ENCODE peak calls at places on chromosome 17, in seven cellular contexts. One of them, this sample, is unnamed.
A peak's percentile ranks its signal among the peaks of the same experiment; 100 is the strongest.

GRCh38 chr17:18959071-18959844 is 7.3 kb downstream of the SLC5A10 start:
- DNase-seq in foreskin fibroblast: no peak
- DNase-seq in dorsolateral prefrontal cortex: no peak
- DNase-seq in PC-9: no peak
- DNase-seq in esophagus squamous epithelium: no peak
- DNase-seq in tibial nerve: no peak
- DNase-seq in astrocyte of the cerebellum: no peak
- DNase-seq in this sample: no peak

GRCh38 chr17:65294184-65294719 is 157.1 kb downstream of the RGS9 start:
- DNase-seq in foreskin fibroblast: peak; percentile 47
- DNase-seq in dorsolateral prefrontal cortex: peak; percentile 77
- DNase-seq in PC-9: peak; percentile 32
- DNase-seq in esophagus squamous epithelium: no peak
- DNase-seq in tibial nerve: no peak
- DNase-seq in astrocyte of the cerebellum: peak; percentile 60
- DNase-seq in this sample: peak; percentile 76

GRCh38 chr17:17694229-17695081 is 13.2 kb downstream of the RAI1 start:
- DNase-seq in foreskin fibroblast: peak; percentile 67
- DNase-seq in dorsolateral prefrontal cortex: peak; percentile 88
- DNase-seq in PC-9: peak; percentile 76
- DNase-seq in esophagus squamous epithelium: no peak
- DNase-seq in tibial nerve: peak; percentile 52
- DNase-seq in astrocyte of the cerebellum: no peak
- DNase-seq in this sample: peak; percentile 90

GRCh38 chr17:36608794-36609497 is 7.6 kb downstream of the MRM1 start:
- DNase-seq in foreskin fibroblast: peak; percentile 74
- DNase-seq in dorsolateral prefrontal cortex: peak; percentile 72
- DNase-seq in PC-9: no peak
- DNase-seq in esophagus squamous epithelium: no peak
- DNase-seq in tibial nerve: no peak
- DNase-seq in astrocyte of the cerebellum: peak; percentile 41
- DNase-seq in this sample: no peak

GRCh38 chr17:45980855-45981254 is 18.2 kb upstream of the STH start:
- DNase-seq in foreskin fibroblast: no peak
- DNase-seq in dorsolateral prefrontal cortex: no peak
- DNase-seq in PC-9: no peak
- DNase-seq in esophagus squamous epithelium: no peak
- DNase-seq in tibial nerve: no peak
- DNase-seq in astrocyte of the cerebellum: no peak
- DNase-seq in this sample: no peak

GRCh38 chr17:34254651-34255380 is at the start of gene CCL2:
- DNase-seq in foreskin fibroblast: peak; percentile 62
- DNase-seq in dorsolateral prefrontal cortex: no peak
- DNase-seq in PC-9: peak; percentile 1
- DNase-seq in esophagus squamous epithelium: no peak
- DNase-seq in tibial nerve: peak; percentile 65
- DNase-seq in astrocyte of the cerebellum: no peak
- DNase-seq in this sample: peak; percentile 92

GRCh38 chr17:41664587-41665565 is 23.8 kb upstream of the EIF1 start:
- DNase-seq in foreskin fibroblast: no peak
- DNase-seq in dorsolateral prefrontal cortex: no peak
- DNase-seq in PC-9: no peak
- DNase-seq in esophagus squamous epithelium: no peak
- DNase-seq in tibial nerve: no peak
- DNase-seq in astrocyte of the cerebellum: no peak
- DNase-seq in this sample: no peak

GRCh38 chr17:72592242-72592966 is 471.6 kb downstream of the SOX9 start:
- DNase-seq in foreskin fibroblast: peak; percentile 84
- DNase-seq in dorsolateral prefrontal cortex: peak; percentile 86
- DNase-seq in PC-9: peak; percentile 86
- DNase-seq in esophagus squamous epithelium: no peak
- DNase-seq in tibial nerve: peak; percentile 43
- DNase-seq in astrocyte of the cerebellum: no peak
- DNase-seq in this sample: no peak

GRCh38 chr17:8846768-8847211 is 20.7 kb downstream of the PIK3R6 start:
- DNase-seq in foreskin fibroblast: peak; percentile 2
- DNase-seq in dorsolateral prefrontal cortex: no peak
- DNase-seq in PC-9: no peak
- DNase-seq in esophagus squamous epithelium: no peak
- DNase-seq in tibial nerve: no peak
- DNase-seq in astrocyte of the cerebellum: no peak
- DNase-seq in this sample: peak; percentile 4

GRCh38 chr17:56937688-56938087 is 23.2 kb downstream of the COIL start:
- DNase-seq in foreskin fibroblast: no peak
- DNase-seq in dorsolateral prefrontal cortex: no peak
- DNase-seq in PC-9: no peak
- DNase-seq in esophagus squamous epithelium: no peak
- DNase-seq in tibial nerve: no peak
- DNase-seq in astrocyte of the cerebellum: no peak
- DNase-seq in this sample: no peak

GRCh38 chr17:28112199-28112995 is 69.9 kb downstream of the NLK start:
- DNase-seq in foreskin fibroblast: peak; percentile 47
- DNase-seq in dorsolateral prefrontal cortex: no peak
- DNase-seq in PC-9: no peak
- DNase-seq in esophagus squamous epithelium: no peak
- DNase-seq in tibial nerve: no peak
- DNase-seq in astrocyte of the cerebellum: no peak
- DNase-seq in this sample: no peak

GRCh38 chr17:8832711-8833352 is 33.7 kb upstream of the MFSD6L start:
- DNase-seq in foreskin fibroblast: no peak
- DNase-seq in dorsolateral prefrontal cortex: no peak
- DNase-seq in PC-9: peak; percentile 14
- DNase-seq in esophagus squamous epithelium: no peak
- DNase-seq in tibial nerve: no peak
- DNase-seq in astrocyte of the cerebellum: no peak
- DNase-seq in this sample: no peak

GRCh38 chr17:50359005-50359699 is 13.2 kb downstream of the XYLT2 start:
- DNase-seq in foreskin fibroblast: no peak
- DNase-seq in dorsolateral prefrontal cortex: no peak
- DNase-seq in PC-9: no peak
- DNase-seq in esophagus squamous epithelium: no peak
- DNase-seq in tibial nerve: no peak
- DNase-seq in astrocyte of the cerebellum: no peak
- DNase-seq in this sample: peak; percentile 63

GRCh38 chr17:50918933-50919296 is 52.8 kb upstream of the TOB1 start:
- DNase-seq in foreskin fibroblast: no peak
- DNase-seq in dorsolateral prefrontal cortex: no peak
- DNase-seq in PC-9: no peak
- DNase-seq in esophagus squamous epithelium: no peak
- DNase-seq in tibial nerve: no peak
- DNase-seq in astrocyte of the cerebellum: no peak
- DNase-seq in this sample: no peak

GRCh38 chr17:72915631-72916081 is 176.8 kb downstream of the SLC39A11 start:
- DNase-seq in foreskin fibroblast: no peak
- DNase-seq in dorsolateral prefrontal cortex: peak; percentile 58
- DNase-seq in PC-9: no peak
- DNase-seq in esophagus squamous epithelium: no peak
- DNase-seq in tibial nerve: no peak
- DNase-seq in astrocyte of the cerebellum: no peak
- DNase-seq in this sample: no peak

GRCh38 chr17:41678907-41679739 is 9.6 kb upstream of the EIF1 start:
- DNase-seq in foreskin fibroblast: peak; percentile 40
- DNase-seq in dorsolateral prefrontal cortex: no peak
- DNase-seq in PC-9: peak; percentile 67
- DNase-seq in esophagus squamous epithelium: no peak
- DNase-seq in tibial nerve: no peak
- DNase-seq in astrocyte of the cerebellum: no peak
- DNase-seq in this sample: peak; percentile 48

GRCh38 chr17:47205419-47205963 is 3.7 kb upstream of the MYL4 start:
- DNase-seq in foreskin fibroblast: peak; percentile 39
- DNase-seq in dorsolateral prefrontal cortex: no peak
- DNase-seq in PC-9: peak; percentile 90
- DNase-seq in esophagus squamous epithelium: no peak
- DNase-seq in tibial nerve: peak; percentile 48
- DNase-seq in astrocyte of the cerebellum: peak; percentile 69
- DNase-seq in this sample: peak; percentile 70

GRCh38 chr17:1898332-1898731 is 68.5 kb downstream of the RPA1 start:
- DNase-seq in foreskin fibroblast: no peak
- DNase-seq in dorsolateral prefrontal cortex: no peak
- DNase-seq in PC-9: no peak
- DNase-seq in esophagus squamous epithelium: no peak
- DNase-seq in tibial nerve: no peak
- DNase-seq in astrocyte of the cerebellum: no peak
- DNase-seq in this sample: no peak

GRCh38 chr17:49197346-49197998 is 12.9 kb downstream of the GNGT2 start:
- DNase-seq in foreskin fibroblast: no peak
- DNase-seq in dorsolateral prefrontal cortex: no peak
- DNase-seq in PC-9: peak; percentile 12
- DNase-seq in esophagus squamous epithelium: no peak
- DNase-seq in tibial nerve: no peak
- DNase-seq in astrocyte of the cerebellum: no peak
- DNase-seq in this sample: no peak

GRCh38 chr17:79811888-79812205 is 15.0 kb upstream of the CBX8 start:
- DNase-seq in foreskin fibroblast: no peak
- DNase-seq in dorsolateral prefrontal cortex: no peak
- DNase-seq in PC-9: no peak
- DNase-seq in esophagus squamous epithelium: no peak
- DNase-seq in tibial nerve: no peak
- DNase-seq in astrocyte of the cerebellum: no peak
- DNase-seq in this sample: no peak

GRCh38 chr17:79809530-79810137 is 12.8 kb upstream of the CBX8 start:
- DNase-seq in foreskin fibroblast: no peak
- DNase-seq in dorsolateral prefrontal cortex: no peak
- DNase-seq in PC-9: no peak
- DNase-seq in esophagus squamous epithelium: no peak
- DNase-seq in tibial nerve: no peak
- DNase-seq in astrocyte of the cerebellum: no peak
- DNase-seq in this sample: peak; percentile 66

GRCh38 chr17:79810138-79811027 is 13.5 kb upstream of the CBX8 start:
- DNase-seq in foreskin fibroblast: peak; percentile 71
- DNase-seq in dorsolateral prefrontal cortex: peak; percentile 78
- DNase-seq in PC-9: peak; percentile 76
- DNase-seq in esophagus squamous epithelium: no peak
- DNase-seq in tibial nerve: no peak
- DNase-seq in astrocyte of the cerebellum: no peak
- DNase-seq in this sample: peak; percentile 82

GRCh38 chr17:79812206-79812968 is 15.5 kb upstream of the CBX8 start:
- DNase-seq in foreskin fibroblast: no peak
- DNase-seq in dorsolateral prefrontal cortex: no peak
- DNase-seq in PC-9: no peak
- DNase-seq in esophagus squamous epithelium: no peak
- DNase-seq in tibial nerve: no peak
- DNase-seq in astrocyte of the cerebellum: no peak
- DNase-seq in this sample: no peak

DNA sequence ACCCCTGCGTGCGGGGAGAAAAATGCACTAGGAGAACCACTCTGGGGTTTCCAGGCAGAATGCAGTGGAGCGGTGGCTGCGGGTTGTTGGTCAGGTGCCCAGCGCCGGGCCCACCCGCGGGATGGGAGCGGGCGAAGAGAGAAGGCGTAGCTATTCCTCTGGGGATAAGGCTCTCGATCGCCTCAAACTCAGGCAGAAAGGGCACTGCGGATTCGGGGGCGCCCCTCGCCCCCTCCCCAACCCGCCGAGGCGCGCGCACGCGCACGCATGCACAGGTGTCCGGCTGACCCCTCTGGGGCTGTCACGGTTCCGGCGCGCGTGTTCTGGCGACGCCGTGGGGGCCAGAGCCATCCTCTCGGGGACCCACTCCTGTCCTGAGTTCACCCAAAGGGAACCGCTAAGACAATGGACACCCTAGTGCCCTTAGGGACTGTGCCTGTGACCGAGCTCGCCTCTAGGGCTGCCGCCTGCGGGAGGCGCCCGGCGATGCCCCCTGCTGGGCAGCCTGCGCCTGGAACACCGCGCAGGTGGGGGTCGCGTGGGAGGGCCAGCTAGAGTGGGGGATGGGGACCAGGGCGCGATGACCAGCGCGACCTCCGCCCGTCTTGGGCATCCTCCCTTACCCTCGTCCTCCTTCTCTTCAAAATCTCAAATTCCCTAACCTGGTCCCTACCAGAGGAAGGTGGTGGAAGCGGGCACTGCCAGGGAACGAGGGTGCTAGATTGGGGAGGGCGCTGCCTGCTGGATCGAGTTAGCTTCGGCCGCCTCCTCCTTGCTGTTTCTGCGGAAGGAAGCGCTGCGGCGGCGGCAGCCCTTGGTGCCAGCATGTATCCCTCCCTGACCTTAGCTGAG is 14.4 kb upstream of the CBX8 start:
- DNase-seq in foreskin fibroblast: no peak
- DNase-seq in dorsolateral prefrontal cortex: peak; percentile 68
- DNase-seq in PC-9: no peak
- DNase-seq in esophagus squamous epithelium: no peak
- DNase-seq in tibial nerve: no peak
- DNase-seq in astrocyte of the cerebellum: no peak
- DNase-seq in this sample: peak; percentile 68
- TF ChIP-seq CTCF in foreskin fibroblast: peak; percentile 45
- TF ChIP-seq CTCF in dorsolateral prefrontal cortex: peak; percentile 67
- TF ChIP-seq CTCF in PC-9: peak; percentile 67
- TF ChIP-seq CTCF in esophagus squamous epithelium: no peak
- TF ChIP-seq CTCF in tibial nerve: peak; percentile 29
- TF ChIP-seq CTCF in astrocyte of the cerebellum: peak; percentile 26
- TF ChIP-seq CTCF in this sample: peak; percentile 29

GRCh38 chr17:62913971-62914370 is 52.1 kb upstream of the TANC2 start:
- DNase-seq in foreskin fibroblast: no peak
- DNase-seq in dorsolateral prefrontal cortex: no peak
- DNase-seq in PC-9: no peak
- DNase-seq in esophagus squamous epithelium: no peak
- DNase-seq in tibial nerve: no peak
- DNase-seq in astrocyte of the cerebellum: no peak
- DNase-seq in this sample: no peak
- H3K4me3 ChIP-seq in foreskin fibroblast: no peak overlapping the region
- H3K4me3 ChIP-seq in dorsolateral prefrontal cortex: no peak overlapping the region
- H3K4me3 ChIP-seq in PC-9: no peak overlapping the region
- H3K4me3 ChIP-seq in esophagus squamous epithelium: no peak overlapping the region
- H3K4me3 ChIP-seq in tibial nerve: no peak overlapping the region
- H3K4me3 ChIP-seq in astrocyte of the cerebellum: no peak overlapping the region
- H3K4me3 ChIP-seq in this sample: no peak overlapping the region

DNA sequence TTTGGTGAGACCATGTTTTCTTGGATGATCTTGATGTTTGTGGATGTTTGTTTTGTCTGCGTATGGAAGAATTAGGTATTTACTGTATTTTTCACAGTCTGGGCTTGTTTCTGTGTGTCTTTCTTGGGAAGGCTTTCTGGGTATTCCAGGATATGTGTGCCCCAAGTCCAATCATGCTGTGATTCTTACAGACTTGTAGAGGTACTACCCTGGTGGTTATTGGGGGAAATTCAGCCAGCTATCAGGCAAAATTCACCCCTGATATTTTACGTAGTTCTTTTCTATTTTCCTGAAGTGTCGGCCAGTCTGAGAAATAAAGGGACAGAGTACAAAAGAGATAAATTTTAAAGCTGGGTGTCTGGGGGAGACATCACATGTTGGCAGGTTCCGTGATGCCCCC is 33.4 kb upstream of the ARL4D start:
- DNase-seq in foreskin fibroblast: no peak
- DNase-seq in dorsolateral prefrontal cortex: no peak
- DNase-seq in PC-9: no peak
- DNase-seq in esophagus squamous epithelium: no peak
- DNase-seq in tibial nerve: no peak
- DNase-seq in astrocyte of the cerebellum: no peak
- DNase-seq in this sample: no peak
- TF ChIP-seq CTCF in foreskin fibroblast: no peak
- TF ChIP-seq CTCF in dorsolateral prefrontal cortex: no peak
- TF ChIP-seq CTCF in PC-9: peak; percentile 31
- TF ChIP-seq CTCF in esophagus squamous epithelium: no peak
- TF ChIP-seq CTCF in tibial nerve: no peak
- TF ChIP-seq CTCF in astrocyte of the cerebellum: peak; percentile 23
- TF ChIP-seq CTCF in this sample: no peak

GRCh38 chr17:43967251-43967875 is 13.6 kb upstream of the PYY start:
- DNase-seq in foreskin fibroblast: no peak
- DNase-seq in dorsolateral prefrontal cortex: no peak
- DNase-seq in PC-9: no peak
- DNase-seq in esophagus squamous epithelium: no peak
- DNase-seq in tibial nerve: no peak
- DNase-seq in astrocyte of the cerebellum: no peak
- DNase-seq in this sample: no peak
- H3K4me3 ChIP-seq in foreskin fibroblast: peak overlapping the region; percentile 30
- H3K4me3 ChIP-seq in dorsolateral prefrontal cortex: no peak overlapping the region
- H3K4me3 ChIP-seq in PC-9: no peak overlapping the region
- H3K4me3 ChIP-seq in esophagus squamous epithelium: peak overlapping the region; percentile 23
- H3K4me3 ChIP-seq in tibial nerve: no peak overlapping the region
- H3K4me3 ChIP-seq in astrocyte of the cerebellum: no peak overlapping the region
- H3K4me3 ChIP-seq in this sample: no peak overlapping the region

This sample was measured in sigmoid colon.